ENCODE peak calls at places on chromosomes 6 and 20, in five cellular contexts. B, K, D, R and A are unnamed samples.

GRCh38 chr6:56958481-56958880 is 3.6 kb downstream of the BEND6 start:
- DNase-seq in K (no peak), B (no peak), D (no peak), R (peak; percentile 54), A (no peak)

GRCh38 chr6:109229536-109229935 is 134.2 kb downstream of the CEP57L1 start:
- DNase-seq in K (peak; percentile 93), D (peak; percentile 48), B (no peak), R (no peak), A (no peak)

GRCh38 chr6:161079566-161080262 is 88.1 kb downstream of the MAP3K4 start:
- DNase-seq in K (peak; percentile 73), D (peak; percentile 84), B (no peak), R (peak; percentile 92), A (peak; percentile 46)

GRCh38 chr20:47950103-47950502 is 164.8 kb upstream of the SULF2 start:
- DNase-seq in R (peak; percentile 64), B (no peak), K (peak; percentile 97), D (peak; percentile 20), A (peak; percentile 46)

GRCh38 chr20:63686492-63687321 is 9.7 kb upstream of the TNFRSF6B start:
- DNase-seq in R (peak; percentile 80), K (peak; percentile 38), D (no peak), B (peak; percentile 57), A (peak; percentile 31)

GRCh38 chr20:5714261-5715041 is 35.8 kb upstream of the SHLD1 start:
- DNase-seq in R (no peak), K (peak; percentile 76), B (no peak), D (peak; percentile 88), A (no peak)

GRCh38 chr6:125392682-125393081 is 90.9 kb upstream of the HDDC2 start:
- DNase-seq in R (no peak), K (no peak), B (no peak), D (no peak), A (no peak)

GRCh38 chr6:110542311-110543024 is 66.1 kb upstream of the SLC22A16 start:
- DNase-seq in R (no peak), D (no peak), K (no peak), B (no peak), A (peak; percentile 42)

GRCh38 chr6:167855825-167856425 is 29.2 kb downstream of the AFDN start:
- DNase-seq in D (peak; percentile 95), R (peak; percentile 98), K (peak; percentile 88), B (peak; percentile 19), A (peak; percentile 88)

GRCh38 chr6:105862936-105863603 is 223.1 kb upstream of the PRDM1 start:
- DNase-seq in K (no peak), B (no peak), D (no peak), R (no peak), A (no peak)

GRCh38 chr6:106084973-106085686 is 1.0 kb upstream of the PRDM1 start:
- DNase-seq in D (peak; percentile 51), R (no peak), B (no peak), K (peak; percentile 40), A (peak; percentile 75)

GRCh38 chr6:20271818-20272217 is 59.5 kb upstream of the MBOAT1 start:
- DNase-seq in K (no peak), B (no peak), R (no peak), D (no peak), A (no peak)

GRCh38 chr20:35771689-35772562 is at the start of gene PHF20:
- DNase-seq in B (peak; percentile 92), R (peak; percentile 87), D (peak; percentile 90), K (peak; percentile 93), A (peak; percentile 99)

DNA sequence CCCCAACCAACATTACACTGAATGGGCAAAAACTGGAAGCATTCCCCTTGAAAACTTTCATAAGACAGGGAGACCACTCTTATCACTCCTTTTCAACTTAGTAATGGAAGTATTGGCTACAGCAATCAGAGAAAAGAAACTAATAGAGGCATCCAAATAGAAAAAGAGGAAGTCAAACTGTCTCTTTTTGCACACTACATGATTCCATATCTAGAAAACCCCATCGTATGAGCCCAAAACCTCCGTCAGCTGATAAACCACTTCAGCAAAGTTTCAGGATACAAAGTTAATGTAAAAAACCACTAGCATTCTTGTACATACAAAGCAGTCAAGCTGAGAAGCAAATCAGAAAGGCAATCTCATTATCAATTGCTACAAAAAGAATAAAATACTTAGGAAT is 580.4 kb upstream of the PTCHD4 start:
- DNase-seq in R (no peak), D (no peak), K (no peak), B (no peak), A (no peak)
- H3K9me3 ChIP-seq in R (no peaks in the 10 kb centered on the region), D (peaks cover 7% of the 10 kb centered on the region), K (peaks cover 21% of the 10 kb centered on the region), B (no peaks in the 10 kb centered on the region), A (peaks cover 38% of the 10 kb centered on the region)

DNA sequence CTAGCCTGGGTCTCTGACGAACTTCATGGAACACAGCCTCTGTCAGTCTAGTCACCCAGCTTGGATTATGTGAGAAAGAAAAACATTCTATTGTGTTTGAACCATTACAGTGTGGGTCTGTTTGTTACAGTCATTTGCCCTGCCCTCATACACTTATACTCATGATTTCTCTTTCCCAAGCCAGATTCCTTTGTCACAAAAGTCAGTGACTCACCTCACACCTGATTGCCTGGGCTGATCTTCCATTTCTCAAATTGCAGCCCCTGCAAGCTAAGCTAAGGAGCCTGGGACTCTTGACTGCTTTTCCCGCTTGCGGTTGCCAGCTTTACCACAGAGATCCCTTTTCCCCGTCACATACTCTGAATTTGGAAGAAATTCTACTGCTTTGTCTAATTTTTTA is 395.9 kb downstream of the SAMD5 start:
- DNase-seq in D (no peak), R (no peak), B (no peak), K (no peak), A (no peak)
- H3K9ac ChIP-seq in D (no peak overlapping the region), R (no peak overlapping the region), B (no peak overlapping the region), K (no peak overlapping the region), A (no peak overlapping the region)

GRCh38 chr6:13678255-13678983 is 33.2 kb downstream of the RANBP9 start:
- DNase-seq in K (no peak), B (no peak), D (no peak), R (no peak), A (no peak)

GRCh38 chr6:13677878-13678254 is 33.8 kb downstream of the RANBP9 start:
- DNase-seq in B (no peak), R (no peak), D (no peak), K (no peak), A (no peak)

GRCh38 chr6:13674533-13675190 is 37.0 kb downstream of the RANBP9 start:
- DNase-seq in R (no peak), D (no peak), B (no peak), K (no peak), A (no peak)

GRCh38 chr6:13673825-13674444 is 37.7 kb downstream of the RANBP9 start:
- DNase-seq in R (no peak), D (no peak), B (no peak), K (no peak), A (no peak)

DNA sequence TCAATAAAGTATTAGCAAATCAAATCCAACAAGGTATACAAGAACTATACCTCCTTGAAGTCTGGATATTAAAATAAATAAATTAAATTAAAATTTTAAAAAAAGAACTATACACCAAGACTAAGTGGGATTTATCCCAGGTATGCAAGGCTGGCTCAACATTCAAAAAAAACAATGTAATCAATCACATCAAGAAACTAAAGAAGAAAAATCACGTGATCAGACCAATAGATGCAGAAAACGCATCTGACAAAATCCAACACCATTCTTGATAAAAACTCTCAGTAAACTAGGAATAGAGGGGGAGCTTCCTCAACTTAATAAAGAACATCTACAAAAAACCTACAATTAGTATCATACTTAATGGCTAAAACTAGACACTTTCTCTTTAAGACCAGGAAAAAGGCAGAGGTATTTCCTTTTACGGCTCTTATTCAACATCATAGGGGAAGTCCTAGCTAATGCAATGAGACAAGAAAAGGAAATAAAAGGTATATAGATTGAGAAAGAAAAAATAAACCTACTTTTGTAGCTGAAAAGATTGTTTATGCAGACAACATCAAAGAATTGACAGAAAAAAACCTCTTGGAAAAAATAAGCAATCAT is 35.0 kb downstream of the RANBP9 start:
- DNase-seq in D (no peak), B (no peak), K (no peak), R (no peak), A (no peak)
- H3K9me3 ChIP-seq in D (no peaks in the 10 kb centered on the region), B (no peaks in the 10 kb centered on the region), K (peaks cover 12% of the 10 kb centered on the region), R (no peaks in the 10 kb centered on the region), A (peaks cover 8% of the 10 kb centered on the region)

GRCh38 chr20:44171775-44172571 is 15.0 kb downstream of the JPH2 start:
- DNase-seq in K (peak; percentile 92), R (no peak), D (no peak), B (no peak), A (no peak)
- H3K9ac ChIP-seq in K (peak overlapping the region; percentile 77), R (no peak overlapping the region), D (no peak overlapping the region), B (no peak overlapping the region), A (no peak overlapping the region)

DNA sequence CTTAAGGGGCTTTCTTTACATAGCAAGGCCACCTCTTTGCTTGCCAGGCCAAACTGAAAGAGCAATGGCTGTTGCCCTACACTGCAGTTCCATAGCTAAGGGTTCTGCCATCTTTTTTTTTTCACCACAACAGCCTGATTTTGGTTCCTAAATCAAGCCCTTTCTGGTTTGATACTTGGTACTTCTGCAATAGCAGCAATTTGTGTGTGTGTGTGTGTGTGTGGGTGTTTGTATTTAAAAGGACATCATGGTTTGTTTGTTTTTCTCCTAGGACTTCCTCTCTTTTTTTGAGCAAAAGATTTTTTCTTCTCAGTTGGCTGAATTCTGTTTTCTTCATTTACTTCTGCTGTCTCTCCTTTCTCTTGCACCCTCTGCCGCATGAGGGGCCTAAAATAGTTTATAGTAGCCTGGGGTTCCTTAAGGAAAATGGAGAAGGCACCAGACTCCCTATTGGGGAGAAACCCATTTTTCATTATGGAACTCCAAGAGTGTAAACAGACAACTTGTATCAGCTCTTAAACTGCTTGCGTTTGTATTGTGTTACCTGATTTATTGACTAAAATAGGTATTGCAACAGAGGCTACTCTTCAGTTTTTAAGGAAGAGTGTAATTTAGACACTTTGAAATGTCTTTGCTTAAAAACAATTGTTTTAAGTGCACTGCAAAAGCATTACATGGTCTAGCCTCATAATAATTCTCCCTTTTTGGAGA is 12.3 kb upstream of the GCLC start:
- DNase-seq in D (no peak), R (no peak), K (no peak), B (no peak), A (no peak)
- H3K9me3 ChIP-seq in D (peaks cover 10% of the 10 kb centered on the region), R (no peaks in the 10 kb centered on the region), K (peaks cover 36% of the 10 kb centered on the region), B (peaks cover 3% of the 10 kb centered on the region), A (peaks cover 23% of the 10 kb centered on the region)

GRCh38 chr6:63353282-63353630 is 33.5 kb upstream of the LGSN start:
- DNase-seq in D (no peak), K (no peak), R (no peak), B (no peak), A (no peak)
- H3K9ac ChIP-seq in D (no peak overlapping the region), K (no peak overlapping the region), R (no peak overlapping the region), B (no peak overlapping the region), A (no peak overlapping the region)

GRCh38 chr20:55086421-55086820 is 611.0 kb downstream of the DOK5 start:
- DNase-seq in K (no peak), D (no peak), R (no peak), B (no peak), A (no peak)
- H3K9me3 ChIP-seq in K (peaks cover 21% of the 10 kb centered on the region), D (no peaks in the 10 kb centered on the region), R (no peaks in the 10 kb centered on the region), B (peaks cover 12% of the 10 kb centered on the region), A (no peaks in the 10 kb centered on the region)

GRCh38 chr20:57265649-57266250 is 691 bp downstream of the BMP7 start:
- DNase-seq in D (peak; percentile 28), K (no peak), R (no peak), B (no peak), A (no peak)

GRCh38 chr20:57264151-57264792 is 2.2 kb downstream of the BMP7 start:
- DNase-seq in K (no peak), B (no peak), D (no peak), R (no peak), A (no peak)

GRCh38 chr20:57263767-57264150 is 2.7 kb downstream of the BMP7 start:
- DNase-seq in B (no peak), R (no peak), D (no peak), K (no peak), A (no peak)

GRCh38 chr20:57266251-57267157 is at the start of gene BMP7:
- DNase-seq in K (no peak), D (peak; percentile 33), R (no peak), B (no peak), A (peak; percentile 13)

GRCh38 chr20:57264908-57265648 is 1.4 kb downstream of the BMP7 start:
- DNase-seq in R (no peak), D (no peak), B (no peak), K (no peak), A (no peak)
- H3K9ac ChIP-seq in R (no peak overlapping the region), D (no peak overlapping the region), B (no peak overlapping the region), K (no peak overlapping the region), A (no peak overlapping the region)